ENCODE peak calls at places on chromosome 13, in six cellular contexts. F is cardiac muscle cell, K is colonic mucosa, D is astrocyte, A is mucosa of descending colon, Q is breast epithelium. V is an unnamed sample.

GRCh38 chr13:38636756-38637155 is 50.1 kb upstream of the FREM2 start:
- DNase-seq in F (no peak), K (peak; percentile 59), D (no peak), A (no peak), Q (no peak), V (no peak)

GRCh38 chr13:55160911-55161310 is 1979.8 kb upstream of the PRR20A start:
- DNase-seq in F (no peak), K (no peak), D (no peak), A (no peak), Q (no peak), V (no peak)

GRCh38 chr13:76759877-76760276 is 126.3 kb downstream of the KCTD12 start:
- DNase-seq in F (peak; percentile 42), K (no peak), D (peak; percentile 65), A (no peak), Q (no peak), V (no peak)

GRCh38 chr13:21341637-21342422 is 117.3 kb downstream of the ZDHHC20 start:
- DNase-seq in F (no peak), K (no peak), D (no peak), A (no peak), Q (no peak), V (no peak)

GRCh38 chr13:101474419-101474957 is 22.0 kb downstream of the ITGBL1 start:
- DNase-seq in F (peak; percentile 93), K (no peak), D (peak; percentile 90), A (no peak), Q (peak; percentile 55), V (no peak)

GRCh38 chr13:45179428-45179827 is 21.4 kb downstream of the KCTD4 start:
- DNase-seq in F (no peak), K (peak; percentile 40), D (peak; percentile 77), A (no peak), Q (no peak), V (no peak)

GRCh38 chr13:36359301-36359950 is 13.2 kb upstream of the SPART start:
- DNase-seq in F (no peak), K (no peak), D (no peak), A (no peak), Q (no peak), V (no peak)

GRCh38 chr13:104782741-104783140 is 1716.5 kb upstream of the SLC10A2 start:
- DNase-seq in F (no peak), K (no peak), D (no peak), A (no peak), Q (no peak), V (no peak)

GRCh38 chr13:109712187-109712601 is 74.2 kb downstream of the IRS2 start:
- DNase-seq in F (no peak), K (no peak), D (no peak), A (no peak), Q (no peak), V (no peak)

GRCh38 chr13:44451651-44452050 is 78.0 kb downstream of the SERP2 start:
- DNase-seq in F (no peak), K (no peak), D (no peak), A (no peak), Q (no peak), V (no peak)

GRCh38 chr13:42880241-42880640 is 98.9 kb downstream of the FAM216B start:
- DNase-seq in F (peak; percentile 77), K (no peak), D (no peak), A (no peak), Q (no peak), V (peak; percentile 53)

GRCh38 chr13:51557875-51558604 is 26.2 kb upstream of the WDFY2 start:
- DNase-seq in F (peak; percentile 84), K (no peak), D (peak; percentile 89), A (no peak), Q (no peak), V (peak; percentile 40)

DNA sequence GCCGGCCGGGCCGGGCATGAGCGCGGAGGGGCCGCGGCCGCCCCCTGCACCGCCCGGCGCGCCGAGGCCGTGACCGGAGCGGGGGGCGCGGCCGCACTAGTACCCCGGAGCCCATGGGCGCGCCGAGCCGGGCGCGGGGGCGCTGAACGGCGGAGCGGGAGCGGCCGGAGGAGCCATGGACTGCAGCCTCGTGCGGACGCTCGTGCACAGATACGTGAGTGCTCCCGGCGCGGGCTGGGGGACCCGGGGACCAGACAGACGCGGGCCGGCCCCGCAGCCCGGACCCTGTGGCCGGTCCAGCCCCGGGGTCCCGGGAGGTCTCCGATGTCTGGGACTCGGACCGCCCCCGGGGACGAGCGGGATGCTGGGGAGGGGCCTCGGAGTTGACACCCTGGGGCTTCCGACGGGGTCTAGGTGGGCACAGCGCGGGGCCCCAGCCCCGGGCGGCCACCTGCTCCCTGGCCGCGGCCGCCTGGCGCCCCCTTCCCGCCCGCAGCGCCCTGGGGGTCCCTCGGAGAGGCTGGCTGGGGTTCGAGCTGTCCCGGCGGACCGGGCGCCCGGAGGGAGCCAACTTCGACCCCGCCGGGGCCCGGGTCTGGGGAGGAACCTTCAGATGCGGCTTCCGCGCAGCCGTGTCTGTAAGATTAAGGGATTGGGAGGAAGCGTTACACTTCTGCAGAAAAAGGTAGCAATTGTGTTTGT is 555 bp downstream of the ATP11A start:
- DNase-seq in F (peak; percentile 23), K (peak; percentile 47), D (peak; percentile 36), A (peak; percentile 66), Q (no peak), V (peak; percentile 42)
- H3K4me1 ChIP-seq in F (peaks cover 10% of the 10 kb centered on the region), K (no peaks in the 10 kb centered on the region), D (peaks cover 6% of the 10 kb centered on the region), A (peaks cover 20% of the 10 kb centered on the region), Q (peaks cover 12% of the 10 kb centered on the region), V (no peaks in the 10 kb centered on the region)

GRCh38 chr13:91467236-91467635 is 68.8 kb downstream of the GPC5 start:
- DNase-seq in F (no peak), K (no peak), D (no peak), A (no peak), Q (no peak), V (no peak)

GRCh38 chr13:91464336-91464735 is 65.9 kb downstream of the GPC5 start:
- DNase-seq in F (no peak), K (no peak), D (no peak), A (no peak), Q (no peak), V (no peak)

GRCh38 chr13:91470084-91470621 is 71.7 kb downstream of the GPC5 start:
- DNase-seq in F (no peak), K (no peak), D (no peak), A (no peak), Q (no peak), V (no peak)

DNA sequence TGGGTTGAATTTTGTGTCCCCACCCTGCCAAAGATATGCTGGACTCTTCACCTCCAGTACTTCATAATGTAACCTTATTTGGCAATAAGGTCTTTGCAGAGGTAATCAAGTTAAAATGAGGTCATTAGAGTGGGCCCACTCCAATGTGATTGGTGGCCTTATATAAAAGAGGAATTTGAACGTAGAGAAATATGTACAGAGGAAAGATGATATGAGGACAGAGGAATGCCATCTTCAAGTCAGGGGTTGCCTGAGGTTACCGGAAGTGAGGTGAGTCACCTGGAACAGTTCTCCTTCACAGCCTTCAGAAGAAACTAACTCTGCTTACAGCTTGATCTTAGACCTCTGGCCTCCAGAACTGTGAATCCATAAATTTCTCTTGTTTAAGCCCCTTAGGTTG is 69.9 kb downstream of the GPC5 start:
- DNase-seq in F (no peak), K (no peak), D (peak; percentile 1), A (no peak), Q (no peak), V (no peak)
- TF ChIP-seq CTCF in F (no peak), K (no peak), D (no peak), A (no peak), Q (no peak), V (no peak)

DNA sequence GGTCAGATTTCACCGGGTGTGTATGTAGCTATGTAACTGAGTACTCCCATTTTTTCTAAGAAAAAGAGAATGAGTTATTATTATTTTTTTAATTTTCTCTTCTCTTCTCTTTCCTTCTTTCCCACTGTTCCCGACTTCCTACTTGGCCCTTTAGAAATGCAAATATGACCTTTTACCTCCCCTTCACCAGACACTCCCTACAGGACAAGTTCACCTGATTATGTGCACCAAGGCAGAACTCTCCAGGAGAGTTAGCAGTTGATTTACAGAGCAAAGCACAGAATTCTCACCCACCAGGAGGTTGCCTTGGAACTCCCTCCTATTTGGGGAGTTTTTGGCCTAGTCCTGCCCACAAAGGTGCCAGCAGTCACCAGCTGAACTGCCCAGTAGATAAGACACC is 49.5 kb upstream of the GPR12 start:
- DNase-seq in F (no peak), K (no peak), D (no peak), A (no peak), Q (no peak), V (no peak)
- H3K4me1 ChIP-seq in F (no peaks in the 10 kb centered on the region), K (no peaks in the 10 kb centered on the region), D (no peaks in the 10 kb centered on the region), A (no peaks in the 10 kb centered on the region), Q (no peaks in the 10 kb centered on the region), V (no peaks in the 10 kb centered on the region)

DNA sequence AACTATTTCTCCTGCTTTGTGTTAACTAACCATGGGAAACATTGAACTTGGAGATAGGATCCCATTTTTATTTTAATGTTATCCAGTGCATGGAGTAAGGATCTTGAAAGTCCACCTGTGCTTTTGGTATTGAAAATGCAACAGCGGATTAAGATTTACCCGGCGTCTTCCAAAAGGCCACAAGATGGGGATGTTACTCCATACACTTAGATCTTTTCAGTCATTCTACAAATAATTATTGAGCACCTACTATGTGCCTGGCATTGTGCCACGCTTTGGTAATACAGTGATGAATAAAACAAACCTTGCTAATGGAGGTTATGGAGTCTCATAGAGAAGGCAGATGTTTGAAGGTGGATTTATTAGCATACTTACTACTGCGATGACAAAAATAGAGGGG is 56.9 kb downstream of the RFC3 start:
- DNase-seq in F (no peak), K (no peak), D (no peak), A (no peak), Q (no peak), V (no peak)
- TF ChIP-seq CTCF in F (peak; percentile 9), K (no peak), D (no peak), A (no peak), Q (no peak), V (no peak)

GRCh38 chr13:23634897-23635296 is 64.7 kb downstream of the TNFRSF19 start:
- DNase-seq in F (no peak), K (no peak), D (no peak), A (no peak), Q (no peak), V (no peak)
- H3K4me1 ChIP-seq in F (peaks cover 26% of the 10 kb centered on the region), K (no peaks in the 10 kb centered on the region), D (no peaks in the 10 kb centered on the region), A (no peaks in the 10 kb centered on the region), Q (no peaks in the 10 kb centered on the region), V (no peaks in the 10 kb centered on the region)

V was measured in uterus.